ENCODE peak calls at places on chromosomes 6 and 20, in four cellular contexts. M is HepG2, X is GM12878, R is K562. E is an unnamed sample.

GRCh38 chr6:156507656-156508055 is 269.5 kb upstream of the ARID1B start:
- DNase-seq in M (no peak), X (no peak), R (no peak), E (no peak)

GRCh38 chr6:140816696-140817095 is 1316.0 kb upstream of the GJE1 start:
- DNase-seq in M (no peak), X (no peak), R (no peak), E (no peak)

GRCh38 chr6:48567016-48567415 is 456.0 kb upstream of the PTCHD4 start:
- DNase-seq in M (no peak), X (no peak), R (no peak), E (no peak)

GRCh38 chr20:19251506-19251905 is 39.1 kb downstream of the SLC24A3 start:
- DNase-seq in M (no peak), X (no peak), R (no peak), E (no peak)

GRCh38 chr20:58891076-58891685 is 38.7 kb downstream of the GNAS start:
- DNase-seq in M (no peak), X (no peak), R (peak), E (peak)

GRCh38 chr6:180295-180694 is 112.0 kb upstream of the DUSP22 start:
- DNase-seq in M (no peak), X (no peak), R (peak), E (no peak)

GRCh38 chr6:1310628-1311399 is 1.1 kb upstream of the FOXQ1 start:
- DNase-seq in M (peak), X (no peak), R (no peak), E (peak)

GRCh38 chr6:134866563-134866962 is 83.3 kb downstream of the ALDH8A1 start:
- DNase-seq in M (no peak), X (no peak), R (no peak), E (no peak)

GRCh38 chr6:154638369-154638768 is 94.8 kb upstream of the SCAF8 start:
- DNase-seq in M (no peak), X (no peak), R (no peak), E (no peak)

GRCh38 chr6:126773122-126773805 is 345.2 kb upstream of the RSPO3 start:
- DNase-seq in M (no peak), X (no peak), R (no peak), E (no peak)

GRCh38 chr6:145015739-145016558 is 719.4 kb downstream of the EPM2A start:
- DNase-seq in M (no peak), X (peak), R (no peak), E (no peak)

GRCh38 chr6:107819976-107820551 is 4.0 kb downstream of the SCML4 start:
- DNase-seq in M (no peak), X (no peak), R (no peak), E (peak)

GRCh38 chr6:22221630-22222029 is 75.2 kb downstream of the PRL start:
- DNase-seq in M (no peak), X (no peak), R (no peak), E (no peak)

GRCh38 chr20:24102290-24102689 is 113.7 kb upstream of the GGTLC1 start:
- DNase-seq in M (peak), X (no peak), R (no peak), E (no peak)
- TF ChIP-seq TARDBP in M (no peak), X (no peak), R (no peak), E (no peak)

GRCh38 chr20:7742479-7742878 is 197.8 kb downstream of the HAO1 start:
- DNase-seq in M (no peak), X (no peak), R (no peak), E (no peak)
- TF ChIP-seq TARDBP in M (no peak), X (no peak), R (no peak), E (no peak)

DNA sequence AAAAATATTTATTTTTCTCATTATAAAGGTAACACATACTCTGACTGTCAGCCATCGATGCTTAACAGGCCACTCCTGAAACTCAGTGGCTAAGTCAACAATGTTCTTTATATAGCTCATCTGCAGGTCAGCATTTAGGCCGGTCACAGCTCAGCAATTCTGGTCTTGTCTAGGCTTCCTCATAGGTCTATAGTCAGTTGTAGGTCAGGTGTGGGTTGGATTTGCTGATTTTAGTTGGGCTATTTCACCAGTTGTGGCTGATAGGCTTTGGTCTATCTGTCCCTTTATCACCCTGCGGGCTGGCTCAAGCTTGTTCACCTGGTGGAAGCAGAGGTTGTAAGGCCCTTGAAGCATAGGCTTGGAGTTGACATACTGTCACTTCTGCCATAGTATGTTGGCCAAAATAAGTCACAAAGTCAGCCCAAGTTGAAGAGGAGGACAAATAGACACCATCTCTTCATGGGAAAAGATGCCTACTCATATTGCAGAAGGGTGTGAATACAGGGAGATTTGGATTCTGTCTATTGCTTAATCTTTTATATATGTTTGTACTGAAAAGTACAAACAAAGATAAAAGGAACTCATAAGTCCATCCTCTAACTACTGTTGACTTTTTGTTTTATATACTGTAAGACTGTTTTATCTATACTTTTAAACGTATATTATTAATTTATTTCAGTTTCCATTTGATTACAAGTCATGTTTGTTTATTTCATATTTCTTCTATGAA is 75.0 kb downstream of the BCKDHB start:
- DNase-seq in M (no peak), X (no peak), R (no peak), E (no peak)
- TF ChIP-seq TARDBP in M (no peak), X (no peak), R (no peak), E (no peak)

DNA sequence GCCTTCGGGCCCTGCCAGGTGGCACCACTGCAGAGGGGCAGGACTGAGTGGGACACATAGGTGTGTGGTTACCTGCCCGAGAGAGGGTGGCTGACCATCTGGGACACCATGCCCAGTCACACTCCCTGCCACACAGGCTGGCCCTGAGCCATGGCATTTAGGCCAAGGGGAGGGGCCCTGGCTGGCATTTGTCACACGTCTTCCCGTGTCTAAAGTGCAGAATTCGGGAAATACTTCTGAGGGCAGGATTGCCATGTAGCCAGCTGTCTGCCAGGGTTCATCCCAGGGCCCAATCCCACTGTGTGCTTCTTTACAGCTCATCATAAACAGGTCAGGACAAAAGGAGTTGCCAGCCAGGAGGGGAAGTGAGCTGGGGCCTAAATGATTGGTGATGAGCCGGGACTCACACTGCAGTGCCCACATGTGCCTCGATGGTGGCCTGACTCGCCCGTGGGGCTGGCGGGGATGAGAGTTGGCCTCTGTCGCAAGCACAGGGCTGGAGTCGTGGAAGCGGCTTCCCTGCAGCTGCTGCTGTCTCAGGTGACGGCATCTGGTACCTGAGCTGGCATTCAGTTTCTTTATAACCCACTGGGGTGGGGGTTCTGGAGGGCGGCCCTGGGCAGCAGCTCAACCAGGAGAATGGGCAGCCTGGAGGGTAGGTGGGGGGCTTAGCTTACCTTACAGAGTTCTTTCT is 5.9 kb upstream of the UNC93A start:
- DNase-seq in M (no peak), X (no peak), R (no peak), E (no peak)
- TF ChIP-seq TARDBP in M (no peak), X (no peak), R (no peak), E (no peak)

DNA sequence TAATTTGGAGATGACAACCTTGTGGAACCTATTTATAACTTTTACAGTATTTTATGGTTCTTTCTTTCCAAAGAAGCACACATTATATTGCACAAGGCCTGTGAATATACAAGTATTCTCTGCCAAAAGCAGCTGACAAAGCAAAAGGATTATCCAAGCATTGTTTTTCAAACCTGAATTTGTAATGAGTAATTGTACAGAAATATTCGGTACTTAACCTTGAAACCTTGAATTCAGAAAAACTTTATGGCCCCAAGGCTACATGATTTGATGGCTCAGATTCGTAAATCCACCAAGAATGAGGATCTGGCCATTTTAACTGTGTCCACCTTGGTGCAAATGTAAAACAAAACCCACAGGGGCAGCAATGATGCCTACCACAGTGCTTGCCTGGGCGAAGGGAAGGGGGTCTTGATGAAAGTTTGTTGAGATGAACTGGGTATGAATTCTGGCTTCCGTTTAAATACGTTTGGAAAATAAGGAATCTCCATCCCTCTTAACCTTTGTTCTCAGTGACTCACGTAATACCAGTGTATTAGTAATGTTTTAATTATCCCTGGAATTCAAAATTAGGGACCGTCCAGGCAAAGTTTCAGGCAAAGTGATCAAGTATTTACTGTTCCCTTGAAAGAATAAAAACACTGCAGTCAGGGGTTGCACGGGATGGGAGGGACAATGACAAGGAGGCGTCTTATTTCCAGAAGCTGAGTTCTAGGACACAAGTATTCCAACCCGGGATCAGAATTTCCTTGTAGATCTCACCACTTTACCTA is 2.7 kb upstream of the RBM24 start:
- DNase-seq in M (peak), X (no peak), R (no peak), E (no peak)
- TF ChIP-seq TARDBP in M (no peak), X (no peak), R (no peak), E (no peak)

E was measured in HEK293T.